ENCODE peak calls at places on chromosome 12, in four cellular contexts. B is HuH-7; V is activated naive CD4-positive, alpha-beta T cell treated with anti-CD3 and anti-CD28 coated beads, Interleukin-2, amount 10 ng/mL, durations not matched to agents 7 days and 5 days; N is AG04449. E is an unnamed sample.

GRCh38 chr12:5497329-5498058 is 65.6 kb downstream of the NTF3 start:
- DNase-seq in B (peak; percentile 77), V (no peak), N (no peak), E (no peak)

GRCh38 chr12:6961278-6961694 is 9.2 kb downstream of the PHB2 start:
- DNase-seq in B (no peak), V (peak; percentile 86), N (no peak), E (no peak)

GRCh38 chr12:71938728-71939385 is at the start of gene TPH2:
- DNase-seq in B (peak; percentile 57), V (peak; percentile 77), N (no peak), E (peak; percentile 63)

GRCh38 chr12:3199551-3200031 is 122.4 kb downstream of the TSPAN9 start:
- DNase-seq in B (no peak), V (no peak), N (no peak), E (no peak)

GRCh38 chr12:103529306-103529705 is 33.5 kb upstream of the C12orf42 start:
- DNase-seq in B (no peak), V (no peak), N (no peak), E (no peak)

GRCh38 chr12:105067511-105068031 is 16.7 kb downstream of the ALDH1L2 start:
- DNase-seq in B (no peak), V (no peak), N (no peak), E (no peak)

GRCh38 chr12:19972325-19973288 is 395.7 kb upstream of the PDE3A start:
- DNase-seq in B (no peak), V (no peak), N (no peak), E (no peak)

GRCh38 chr12:87165733-87166375 is 863.3 kb downstream of the C12orf50 start:
- DNase-seq in B (no peak), V (no peak), N (no peak), E (no peak)

GRCh38 chr12:69476276-69477017 is 6.3 kb downstream of the FRS2 start:
- DNase-seq in B (no peak), V (no peak), N (no peak), E (no peak)

GRCh38 chr12:92290881-92291280 is 145.2 kb upstream of the BTG1 start:
- DNase-seq in B (no peak), V (no peak), N (no peak), E (no peak)

GRCh38 chr12:119180380-119181040 is 1.8 kb downstream of the HSPB8 start:
- DNase-seq in B (no peak), V (no peak), N (no peak), E (no peak)

GRCh38 chr12:11706509-11707331 is 57.2 kb downstream of the ETV6 start:
- DNase-seq in B (no peak), V (no peak), N (no peak), E (no peak)

GRCh38 chr12:15756822-15757221 is 32.4 kb downstream of the EPS8 start:
- DNase-seq in B (no peak), V (no peak), N (peak; percentile 57), E (no peak)

GRCh38 chr12:117134059-117134458 is 34.8 kb upstream of the TESC start:
- DNase-seq in B (no peak), V (peak; percentile 71), N (no peak), E (peak; percentile 78)

GRCh38 chr12:132094269-132094891 is 49.7 kb downstream of the DDX51 start:
- DNase-seq in B (no peak), V (no peak), N (no peak), E (no peak)

GRCh38 chr12:4069046-4070010 is 196.1 kb upstream of the PARP11 start:
- DNase-seq in B (no peak), V (no peak), N (no peak), E (no peak)

GRCh38 chr12:6376079-6376941 is 947 bp upstream of the SCNN1A start:
- DNase-seq in B (peak; percentile 88), V (no peak), N (no peak), E (no peak)

GRCh38 chr12:53624453-53624852 is 1.7 kb downstream of the ATF7 start:
- DNase-seq in B (no peak), V (no peak), N (no peak), E (no peak)

GRCh38 chr12:68560823-68561422 is 49.8 kb upstream of the RAP1B start:
- DNase-seq in B (no peak), V (no peak), N (no peak), E (no peak)

GRCh38 chr12:124094733-124095132 is 121.7 kb downstream of the ZNF664 start:
- DNase-seq in B (no peak), V (no peak), N (no peak), E (no peak)

GRCh38 chr12:115323223-115323905 is 639.4 kb upstream of the TBX3 start:
- DNase-seq in B (no peak), V (no peak), N (no peak), E (no peak)

GRCh38 chr12:104865080-104865479 is 93.0 kb downstream of the SLC41A2 start:
- DNase-seq in B (no peak), V (no peak), N (no peak), E (peak; percentile 71)

GRCh38 chr12:113108308-113108707 is 27.3 kb downstream of the RASAL1 start:
- DNase-seq in B (no peak), V (no peak), N (no peak), E (no peak)

GRCh38 chr12:119156401-119156800 is 22.3 kb upstream of the HSPB8 start:
- DNase-seq in B (no peak), V (no peak), N (no peak), E (no peak)

GRCh38 chr12:18849080-18849479 is 111.2 kb downstream of the CAPZA3 start:
- DNase-seq in B (no peak), V (no peak), N (peak; percentile 40), E (no peak)

GRCh38 chr12:50192908-50193307 is 25.7 kb upstream of the CERS5 start:
- DNase-seq in B (no peak), V (no peak), N (no peak), E (no peak)

GRCh38 chr12:53244337-53244736 is 12.3 kb upstream of the RARG start:
- DNase-seq in B (no peak), V (no peak), N (no peak), E (no peak)

GRCh38 chr12:51814311-51815088 is 34.0 kb downstream of the FIGNL2 start:
- DNase-seq in B (peak; percentile 94), V (peak; percentile 77), N (no peak), E (no peak)

GRCh38 chr12:104669057-104669770 is 212.5 kb downstream of the CHST11 start:
- DNase-seq in B (no peak), V (no peak), N (no peak), E (no peak)